ENCODE peak calls at places on chromosome 19, in four cellular contexts. F is NCI-H1105 treated with DMSO at 0.1 percent for 48 hours; L is fibroblast of pulmonary artery; E is stimulated activated CD8-positive, alpha-beta memory T cell treated with anti-CD3 and anti-CD28 coated beads, Interleukin-4, amount 100 ng/mL, for 24 hours. N is an unnamed sample.

GRCh38 chr19:45098521-45099464 is 5.8 kb downstream of the PPP1R37 start:
- DNase-seq in F (no peak), L (peak; percentile 72), E (no peak), N (peak; percentile 45)

GRCh38 chr19:14795078-14795721 is 16.8 kb upstream of the ADGRE2 start:
- DNase-seq in F (no peak), L (no peak), E (no peak), N (no peak)

GRCh38 chr19:2294377-2295335 is 12.7 kb upstream of the PEAK3 start:
- DNase-seq in F (no peak), L (peak; percentile 66), E (no peak), N (peak; percentile 54)

GRCh38 chr19:18683955-18684641 is 618 bp downstream of the CRTC1 start:
- DNase-seq in F (peak; percentile 34), L (no peak), E (no peak), N (no peak)

GRCh38 chr19:13154241-13154778 is 4.1 kb downstream of the IER2 start:
- DNase-seq in F (peak; percentile 27), L (peak; percentile 96), E (peak; percentile 63), N (peak; percentile 95)

GRCh38 chr19:18006895-18007604 is 920 bp upstream of the ARRDC2 start:
- DNase-seq in F (peak; percentile 69), L (peak; percentile 80), E (peak; percentile 65), N (peak; percentile 62)

GRCh38 chr19:18651738-18652137 is 14.9 kb downstream of the KLHL26 start:
- DNase-seq in F (no peak), L (no peak), E (no peak), N (no peak)

GRCh38 chr19:43527860-43528622 is 1.0 kb upstream of the ETHE1 start:
- DNase-seq in F (peak; percentile 61), L (no peak), E (no peak), N (no peak)

GRCh38 chr19:47102561-47103135 is 10.9 kb downstream of the ZC3H4 start:
- DNase-seq in F (no peak), L (no peak), E (no peak), N (no peak)

GRCh38 chr19:658916-659839 is 3.8 kb downstream of the RNF126 start:
- DNase-seq in F (no peak), L (no peak), E (peak; percentile 37), N (no peak)

GRCh38 chr19:13987101-13987890 is 18.8 kb downstream of the RFX1 start:
- DNase-seq in F (no peak), L (no peak), E (no peak), N (no peak)